ENCODE peak calls at places on chromosomes 3 and 15, in seven cellular contexts. A is gastrocnemius medialis, W is body of pancreas, N is HepG2, T is right lobe of liver, P is heart left ventricle, S is K562. O is an unnamed sample.

GRCh38 chr15:70269991-70270751 is 172.5 kb upstream of the TLE3 start:
- ATAC-seq in A (peak), W (no peak), N (no peak), T (peak), P (peak), S (no peak), O (no peak)

GRCh38 chr3:185722920-185723319 is 101.9 kb downstream of the IGF2BP2 start:
- ATAC-seq in A (no peak), W (no peak), N (no peak), T (no peak), P (no peak), S (no peak), O (no peak)

GRCh38 chr3:46540550-46540949 is 25.6 kb downstream of the LRRC2 start:
- ATAC-seq in A (no peak), W (no peak), N (no peak), T (no peak), P (no peak), S (no peak), O (no peak)

GRCh38 chr15:76974456-76975083 is 20.4 kb upstream of the PSTPIP1 start:
- ATAC-seq in A (no peak), W (no peak), N (no peak), T (no peak), P (no peak), S (no peak), O (no peak)

GRCh38 chr3:184379375-184380209 is at the start of gene CHRD:
- ATAC-seq in A (peak), W (no peak), N (peak), T (peak), P (peak), S (peak), O (peak)

GRCh38 chr3:124634210-124635168 is 95.8 kb upstream of the UMPS start:
- ATAC-seq in A (no peak), W (peak), N (peak), T (peak), P (no peak), S (no peak), O (no peak)

GRCh38 chr15:101191242-101191641 is 60.6 kb downstream of the CHSY1 start:
- ATAC-seq in A (no peak), W (no peak), N (no peak), T (no peak), P (no peak), S (no peak), O (no peak)

GRCh38 chr15:29533667-29534066 is 264.0 kb upstream of the NSMCE3 start:
- ATAC-seq in A (no peak), W (no peak), N (no peak), T (no peak), P (peak), S (no peak), O (no peak)

GRCh38 chr3:67302419-67302979 is 304.4 kb downstream of the KBTBD8 start:
- ATAC-seq in A (no peak), W (no peak), N (peak), T (no peak), P (no peak), S (no peak), O (no peak)

GRCh38 chr3:155370198-155370597 is 76.7 kb upstream of the STRIT1 start:
- ATAC-seq in A (peak), W (no peak), N (no peak), T (no peak), P (peak), S (peak), O (peak)

GRCh38 chr3:44961888-44962287 is 14.1 kb downstream of the ZDHHC3 start:
- ATAC-seq in A (no peak), W (no peak), N (no peak), T (no peak), P (no peak), S (no peak), O (no peak)

GRCh38 chr3:71515640-71516383 is 67.7 kb downstream of the FOXP1 start:
- ATAC-seq in A (no peak), W (peak), N (no peak), T (peak), P (peak), S (no peak), O (peak)

GRCh38 chr3:158434412-158435038 is 136.5 kb upstream of the MLF1 start:
- ATAC-seq in A (peak), W (peak), N (peak), T (peak), P (peak), S (peak), O (no peak)

GRCh38 chr15:43249699-43250203 is 17.0 kb downstream of the TGM5 start:
- ATAC-seq in A (no peak), W (no peak), N (no peak), T (no peak), P (no peak), S (peak), O (no peak)

GRCh38 chr3:128394033-128394432 is 72.7 kb downstream of the DNAJB8 start:
- ATAC-seq in A (no peak), W (no peak), N (no peak), T (no peak), P (peak), S (no peak), O (no peak)

GRCh38 chr3:55090310-55090709 is 162.5 kb upstream of the LRTM1 start:
- ATAC-seq in A (no peak), W (no peak), N (no peak), T (no peak), P (no peak), S (no peak), O (no peak)

GRCh38 chr15:56835598-56836275 is 82.7 kb upstream of the TCF12 start:
- ATAC-seq in A (no peak), W (no peak), N (no peak), T (peak), P (peak), S (no peak), O (no peak)

GRCh38 chr3:24523988-24524727 is 29.5 kb upstream of the THRB start:
- ATAC-seq in A (no peak), W (no peak), N (no peak), T (peak), P (no peak), S (no peak), O (no peak)

GRCh38 chr3:87977765-87978164 is 81.0 kb downstream of the CGGBP1 start:
- ATAC-seq in A (no peak), W (no peak), N (peak), T (no peak), P (no peak), S (no peak), O (no peak)

GRCh38 chr3:142595951-142596725 is at the start of gene PLS1:
- ATAC-seq in A (peak), W (peak), N (peak), T (peak), P (peak), S (peak), O (peak)
- TF ChIP-seq POLR2A in A (peak), W (peak), N (peak), T (peak), P (no peak), S (peak), O (no peak)

DNA sequence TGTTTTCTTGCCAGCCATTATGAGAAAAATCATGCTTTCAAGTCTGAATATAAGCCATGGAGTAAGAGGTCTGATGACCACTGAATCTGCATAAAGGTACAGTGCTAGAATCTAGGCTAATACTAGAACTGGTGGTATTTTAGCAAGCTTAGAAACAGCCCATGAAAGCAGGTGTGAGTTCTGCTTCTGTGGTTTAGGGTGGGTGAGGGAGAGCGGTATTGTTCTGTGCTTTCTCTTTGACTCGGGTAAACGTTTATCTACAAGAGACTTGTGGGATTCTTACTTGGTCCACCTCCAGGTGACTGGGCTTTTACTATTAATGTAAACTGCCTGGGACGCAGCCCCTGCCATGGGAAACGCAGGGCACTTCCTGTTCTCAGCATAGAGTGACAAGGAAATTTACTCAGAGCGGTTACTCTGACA is 55.2 kb downstream of the PGPEP1L start:
- ATAC-seq in A (no peak), W (peak), N (no peak), T (no peak), P (no peak), S (no peak), O (no peak)
- TF ChIP-seq POLR2A in A (no peak), W (no peak), N (no peak), T (no peak), P (no peak), S (no peak), O (no peak)

GRCh38 chr15:65651831-65652749 is 30.4 kb downstream of the SLC24A1 start:
- ATAC-seq in A (no peak), W (no peak), N (no peak), T (no peak), P (no peak), S (peak), O (no peak)
- TF ChIP-seq POLR2A in A (no peak), W (no peak), N (no peak), T (no peak), P (no peak), S (peak), O (no peak)

GRCh38 chr3:194792368-194792767 is 106.7 kb downstream of the FAM43A start:
- ATAC-seq in A (no peak), W (no peak), N (no peak), T (no peak), P (no peak), S (no peak), O (no peak)

GRCh38 chr3:194787072-194787471 is 101.4 kb downstream of the FAM43A start:
- ATAC-seq in A (no peak), W (no peak), N (no peak), T (no peak), P (no peak), S (no peak), O (no peak)

GRCh38 chr3:194784341-194784740 is 98.7 kb downstream of the FAM43A start:
- ATAC-seq in A (no peak), W (no peak), N (no peak), T (no peak), P (no peak), S (no peak), O (no peak)

GRCh38 chr3:194785315-194785714 is 99.6 kb downstream of the FAM43A start:
- ATAC-seq in A (peak), W (no peak), N (no peak), T (peak), P (peak), S (no peak), O (no peak)

GRCh38 chr3:194787650-194788049 is 102.0 kb downstream of the FAM43A start:
- ATAC-seq in A (no peak), W (no peak), N (no peak), T (no peak), P (no peak), S (no peak), O (no peak)
- TF ChIP-seq POLR2A in A (no peak), W (no peak), N (no peak), T (no peak), P (no peak), S (no peak), O (no peak)

GRCh38 chr3:11775493-11775892 is 71.2 kb downstream of the TAMM41 start:
- ATAC-seq in A (no peak), W (no peak), N (no peak), T (no peak), P (no peak), S (no peak), O (no peak)

GRCh38 chr3:11778248-11778647 is 68.4 kb downstream of the TAMM41 start:
- ATAC-seq in A (no peak), W (no peak), N (no peak), T (no peak), P (no peak), S (no peak), O (no peak)

GRCh38 chr3:11774296-11774877 is 72.3 kb downstream of the TAMM41 start:
- ATAC-seq in A (no peak), W (peak), N (peak), T (peak), P (peak), S (peak), O (no peak)

GRCh38 chr3:11780341-11780740 is 66.3 kb downstream of the TAMM41 start:
- ATAC-seq in A (no peak), W (no peak), N (no peak), T (no peak), P (no peak), S (no peak), O (no peak)

DNA sequence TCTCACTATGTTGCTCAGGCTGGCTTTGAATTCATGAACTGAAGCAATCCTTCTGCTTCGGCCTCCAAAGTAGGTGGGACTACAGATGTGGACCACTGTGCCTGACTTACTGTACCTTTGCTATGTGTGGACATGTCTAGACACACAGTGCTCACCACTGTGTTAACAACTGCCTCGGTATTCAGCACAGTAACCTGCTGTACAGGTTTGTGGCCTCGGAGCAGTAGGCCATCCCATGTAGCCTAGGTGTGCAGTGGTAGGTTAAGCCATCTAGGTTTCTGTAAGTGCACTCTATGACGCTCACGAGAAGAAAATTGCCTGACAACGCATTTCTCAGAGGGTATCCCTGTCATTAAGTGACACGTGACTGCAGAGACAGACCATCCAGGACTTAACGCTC is 70.3 kb downstream of the TAMM41 start:
- ATAC-seq in A (no peak), W (no peak), N (no peak), T (no peak), P (no peak), S (no peak), O (no peak)
- TF ChIP-seq POLR2A in A (no peak), W (no peak), N (no peak), T (no peak), P (no peak), S (no peak), O (no peak)